ENCODE peak calls at places on chromosome 21, in four cellular contexts. R is left ventricle myocardium inferior, B is Calu3, G is Peyer's patch. C is an unnamed sample.

GRCh38 chr21:32916522-32917099 is 109.1 kb upstream of the OLIG2 start:
- DNase-seq in G (no peak), R (no peak), B (peak; percentile 15), C (no peak)

GRCh38 chr21:45519182-45519581 is 23.1 kb downstream of the SLC19A1 start:
- DNase-seq in B (no peak), G (no peak), R (no peak), C (no peak)

GRCh38 chr21:33771976-33772375 is 129.7 kb downstream of the ITSN1 start:
- DNase-seq in G (no peak), B (no peak), R (no peak), C (no peak)

GRCh38 chr21:44737706-44738354 is 26.5 kb upstream of the TSPEAR start:
- DNase-seq in G (no peak), R (no peak), B (no peak), C (no peak)

GRCh38 chr21:44006017-44006624 is 6.0 kb upstream of the TRAPPC10 start:
- DNase-seq in R (no peak), B (peak; percentile 47), G (no peak), C (no peak)

GRCh38 chr21:44920694-44921604 is at the start of gene ITGB2:
- DNase-seq in R (peak; percentile 56), B (no peak), G (no peak), C (peak; percentile 54)

GRCh38 chr21:43208561-43209332 is 39.9 kb downstream of the CRYAA start:
- DNase-seq in G (no peak), R (no peak), B (no peak), C (no peak)

GRCh38 chr21:35136586-35137254 is 87.6 kb upstream of the RUNX1 start:
- DNase-seq in R (no peak), G (no peak), B (peak; percentile 69), C (no peak)

GRCh38 chr21:36388076-36388475 is 2.9 kb downstream of the CHAF1B start:
- DNase-seq in R (no peak), B (no peak), G (no peak), C (no peak)

GRCh38 chr21:31335957-31336738 is 7.9 kb downstream of the TIAM1 start:
- DNase-seq in G (no peak), B (no peak), R (no peak), C (no peak)

GRCh38 chr21:45372732-45373355 is 32.1 kb upstream of the COL18A1 start:
- DNase-seq in B (peak; percentile 23), G (no peak), R (peak; percentile 1), C (no peak)

GRCh38 chr21:46553993-46554392 is 50.9 kb downstream of the S100B start:
- DNase-seq in R (no peak), G (no peak), B (no peak), C (no peak)

GRCh38 chr21:39083377-39084008 is 99.8 kb downstream of the PSMG1 start:
- DNase-seq in R (no peak), B (no peak), G (no peak), C (no peak)

GRCh38 chr21:45880097-45881068 is 101.2 kb upstream of the COL6A1 start:
- DNase-seq in R (peak; percentile 60), G (peak; percentile 66), B (peak; percentile 62), C (peak; percentile 37)

GRCh38 chr21:31604591-31605190 is 54.8 kb upstream of the SOD1 start:
- DNase-seq in B (peak; percentile 51), G (peak; percentile 62), R (peak; percentile 61), C (peak; percentile 48)

GRCh38 chr21:23887709-23888303 is 1719.5 kb downstream of the MRPL39 start:
- DNase-seq in R (no peak), G (no peak), B (no peak), C (peak; percentile 20)

GRCh38 chr21:46098303-46099141 is 610 bp downstream of the COL6A2 start:
- DNase-seq in G (peak; percentile 51), R (peak; percentile 34), B (no peak), C (peak; percentile 20)

GRCh38 chr21:44399151-44399954 is 45.9 kb downstream of the TRPM2 start:
- DNase-seq in B (no peak), R (no peak), G (no peak), C (no peak)

GRCh38 chr21:35051287-35051818 is 2.3 kb upstream of the RUNX1 start:
- DNase-seq in B (peak; percentile 88), R (peak; percentile 83), G (peak; percentile 82), C (peak; percentile 81)

GRCh38 chr21:15976807-15977206 is 247.0 kb downstream of the USP25 start:
- DNase-seq in B (peak; percentile 1), R (no peak), G (no peak), C (no peak)
- TF ChIP-seq CTCF in B (no peak), R (peak; percentile 12), G (no peak), C (no peak)

DNA sequence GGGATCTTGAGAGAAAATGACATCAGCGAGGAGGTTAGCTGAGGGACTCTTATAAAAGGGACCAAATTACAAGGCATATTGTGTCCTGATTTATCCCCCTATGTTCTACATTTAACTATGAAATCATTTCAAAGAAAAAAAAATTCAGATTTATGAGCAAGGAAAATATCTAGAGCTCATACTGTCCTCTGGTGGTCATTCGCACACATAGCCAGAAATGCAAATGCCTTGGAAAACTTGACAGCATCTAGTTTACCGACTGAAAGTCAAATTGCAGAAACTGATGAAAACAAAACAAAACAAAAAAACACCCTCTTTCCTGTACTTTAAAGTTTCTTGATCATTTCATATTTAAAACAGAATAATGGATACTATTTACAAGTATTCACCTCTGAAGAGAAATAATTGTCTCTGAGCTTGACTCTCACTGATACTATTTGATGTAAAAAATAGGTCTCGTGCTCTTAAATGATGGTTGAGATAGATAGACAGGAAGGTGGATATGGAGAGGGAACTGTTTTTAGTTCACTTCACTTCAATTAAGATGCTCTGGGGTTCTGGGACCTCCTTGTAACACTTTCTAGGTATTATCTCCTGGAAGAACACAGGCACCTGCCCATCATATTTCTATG is 253.8 kb downstream of the PCP4 start:
- DNase-seq in R (no peak), G (no peak), B (no peak), C (no peak)
- TF ChIP-seq CTCF in R (peak; percentile 81), G (peak; percentile 53), B (peak; percentile 32), C (no peak)

DNA sequence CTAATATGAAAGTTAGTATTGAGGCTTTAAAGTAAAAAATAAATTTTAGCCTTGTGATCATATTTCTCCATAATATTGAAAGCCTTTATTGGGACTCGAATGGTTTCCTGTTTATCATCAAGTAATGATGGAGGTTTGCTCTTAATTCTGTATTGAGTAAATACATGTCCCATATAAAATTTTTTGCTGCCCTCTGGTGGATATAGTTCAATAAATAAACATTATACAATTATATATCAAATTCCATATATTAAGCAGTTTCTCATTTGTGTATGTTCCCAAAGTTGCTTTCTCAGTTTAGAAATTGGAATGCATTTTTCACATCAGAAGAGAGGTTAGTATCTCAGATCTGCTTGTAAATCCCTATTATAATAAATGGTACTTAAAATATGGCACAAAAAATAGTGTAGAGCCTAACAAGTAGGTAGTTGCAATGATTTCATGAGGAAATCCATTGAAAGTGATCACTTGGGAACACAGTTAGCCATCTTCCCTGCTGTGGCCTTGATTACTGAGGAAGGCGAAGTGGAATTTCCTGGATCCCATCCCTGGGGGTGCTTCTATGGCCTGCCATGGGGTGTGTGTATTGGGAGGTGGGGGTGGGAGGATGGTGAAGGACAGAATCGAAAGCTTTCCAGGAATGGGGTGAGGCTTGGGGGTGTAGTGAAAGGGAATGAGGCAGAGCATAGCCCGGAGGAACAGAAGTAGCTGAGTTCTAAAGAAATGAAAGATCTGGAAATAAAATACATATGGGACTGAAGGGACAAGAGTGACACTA is 84.1 kb upstream of the C21orf91 start:
- DNase-seq in R (no peak), G (no peak), B (no peak), C (no peak)
- TF ChIP-seq CTCF in R (peak; percentile 42), G (peak; percentile 34), B (no peak), C (peak; percentile 65)

DNA sequence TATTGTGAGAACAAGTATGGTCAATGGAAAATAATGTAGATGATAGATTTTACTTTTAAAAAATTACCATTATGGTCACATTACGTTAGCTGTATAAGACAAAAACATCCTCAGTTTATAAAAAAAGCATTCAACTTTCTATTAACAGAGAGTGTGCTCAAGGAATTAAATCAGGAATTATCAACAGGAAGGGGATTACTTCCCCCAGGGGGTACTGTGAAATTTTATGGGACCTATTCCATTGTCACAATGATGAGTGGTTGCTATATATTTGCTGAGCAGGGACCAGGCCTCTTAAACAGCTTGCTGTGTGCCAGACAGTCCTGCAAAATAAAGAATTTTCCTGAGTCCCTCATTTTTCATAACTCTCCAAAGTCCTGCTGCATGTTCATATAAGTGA is 21.2 kb downstream of the JAM2 start:
- DNase-seq in G (no peak), R (no peak), B (no peak), C (no peak)
- TF ChIP-seq CTCF in G (no peak), R (no peak), B (no peak), C (no peak)

GRCh38 chr21:15291621-15292266 is 226.9 kb upstream of the NRIP1 start:
- DNase-seq in B (no peak), R (no peak), G (no peak), C (no peak)
- TF ChIP-seq CTCF in B (no peak), R (no peak), G (no peak), C (no peak)

DNA sequence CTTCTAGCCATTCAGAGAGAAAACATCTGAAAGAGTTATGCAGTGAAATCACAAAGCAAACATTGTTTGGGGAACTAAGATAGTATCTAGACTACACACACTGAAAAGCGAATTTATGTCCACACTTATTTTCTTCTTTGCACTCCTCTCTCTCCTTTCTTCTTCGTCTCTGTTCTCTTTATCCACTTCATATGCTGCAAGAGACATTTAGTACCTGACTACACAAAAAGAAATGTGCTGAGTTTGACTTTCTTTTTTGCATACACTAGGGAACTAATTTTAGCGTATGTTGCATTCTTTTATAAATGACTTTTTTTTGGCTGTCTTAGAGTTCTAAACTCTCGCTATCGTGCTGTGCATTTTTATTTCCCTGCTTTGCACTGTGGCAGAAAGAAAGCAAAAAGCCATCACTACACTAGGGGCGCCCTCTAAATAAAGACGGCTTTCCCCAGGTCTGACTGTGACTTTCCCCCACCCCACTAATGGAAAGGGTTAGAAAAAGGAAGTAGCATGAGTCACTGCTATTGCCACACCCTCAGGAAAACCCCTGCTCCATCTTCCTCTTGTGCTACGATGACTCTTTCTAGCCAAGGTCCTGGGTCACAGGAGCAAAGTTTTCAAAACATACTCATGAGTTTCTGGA is 65.7 kb downstream of the MAP3K7CL start:
- DNase-seq in R (no peak), B (peak; percentile 76), G (no peak), C (peak; percentile 19)
- TF ChIP-seq CTCF in R (peak; percentile 35), B (peak; percentile 31), G (peak; percentile 31), C (no peak)